ENCODE peak calls at places on chromosome 11, in ten cellular contexts. R is fibroblast of lung; O is right cardiac atrium; H is heart left ventricle; U is BJ; X is choroid plexus epithelial cell; S is lung; T is CD4-positive, CD25-positive, alpha-beta regulatory T cell; V is mucosa of descending colon; N is fibroblast of pulmonary artery. D is an unnamed sample.

GRCh38 chr11:68206211-68206610 is 6.9 kb downstream of the KMT5B start:
- DNase-seq in R (peak; percentile 46), O (no peak), H (no peak), U (no peak), X (peak; percentile 82), S (no peak), T (no peak), V (no peak), N (peak; percentile 79), D (peak; percentile 35)

GRCh38 chr11:28729339-28729738 is 621.2 kb downstream of the METTL15 start:
- DNase-seq in R (no peak), O (no peak), H (no peak), U (no peak), X (no peak), S (no peak), T (no peak), V (no peak), N (no peak), D (no peak)

GRCh38 chr11:105000797-105001196 is 22.2 kb downstream of the CASP5 start:
- DNase-seq in R (no peak), O (no peak), H (no peak), U (no peak), X (no peak), S (no peak), T (peak; percentile 11), V (no peak), N (no peak), D (no peak)

GRCh38 chr11:101909087-101909486 is 5.7 kb upstream of the CEP126 start:
- DNase-seq in R (no peak), O (no peak), H (no peak), U (no peak), X (no peak), S (no peak), T (no peak), V (no peak), N (no peak), D (no peak)

GRCh38 chr11:78564889-78565467 is 9.7 kb downstream of the NARS2 start:
- DNase-seq in R (no peak), O (no peak), H (no peak), U (no peak), X (peak; percentile 24), S (no peak), T (no peak), V (no peak), N (peak; percentile 18), D (no peak)

GRCh38 chr11:1652026-1652425 is 22.5 kb downstream of the KRTAP5-5 start:
- DNase-seq in R (no peak), O (no peak), H (peak; percentile 12), U (no peak), X (no peak), S (no peak), T (no peak), V (peak; percentile 35), N (no peak), D (no peak)

GRCh38 chr11:103744496-103745153 is 291.8 kb upstream of the DDI1 start:
- DNase-seq in R (peak; percentile 25), O (no peak), H (no peak), U (no peak), X (no peak), S (no peak), T (no peak), V (no peak), N (no peak), D (no peak)

GRCh38 chr11:72652871-72653615 is 21.2 kb downstream of the PDE2A start:
- DNase-seq in R (no peak), O (no peak), H (no peak), U (no peak), X (no peak), S (no peak), T (no peak), V (no peak), N (no peak), D (no peak)

GRCh38 chr11:62552931-62553838 is 6.6 kb upstream of the AHNAK start:
- DNase-seq in R (peak; percentile 98), O (peak; percentile 87), H (peak; percentile 79), U (peak; percentile 90), X (peak; percentile 93), S (peak; percentile 87), T (peak; percentile 59), V (peak; percentile 93), N (peak; percentile 94), D (peak; percentile 94)
- H3K4me3 ChIP-seq in R (peak overlapping the region; percentile 60), O (no peak overlapping the region), H (peak overlapping the region; percentile 15), U (peak overlapping the region; percentile 28), X (peak overlapping the region; percentile 39), S (no peak overlapping the region), T (peak overlapping the region; percentile 70), V (peak overlapping the region; percentile 3), N (peak overlapping the region; percentile 38), D (peak overlapping the region; percentile 40)

GRCh38 chr11:31802609-31802989 is 8.5 kb downstream of the PAX6 start:
- DNase-seq in R (no peak), O (no peak), H (peak; percentile 12), U (no peak), X (no peak), S (no peak), T (no peak), V (no peak), N (no peak), D (no peak)

GRCh38 chr11:31802990-31803812 is 7.9 kb downstream of the PAX6 start:
- DNase-seq in R (peak; percentile 66), O (no peak), H (peak; percentile 8), U (no peak), X (no peak), S (no peak), T (no peak), V (no peak), N (no peak), D (no peak)

GRCh38 chr11:31804439-31805036 is 6.6 kb downstream of the PAX6 start:
- DNase-seq in R (peak; percentile 53), O (no peak), H (peak; percentile 14), U (no peak), X (no peak), S (no peak), T (no peak), V (no peak), N (no peak), D (no peak)

GRCh38 chr11:31805037-31805628 is 6.0 kb downstream of the PAX6 start:
- DNase-seq in R (peak; percentile 52), O (no peak), H (no peak), U (no peak), X (no peak), S (no peak), T (no peak), V (no peak), N (no peak), D (no peak)

DNA sequence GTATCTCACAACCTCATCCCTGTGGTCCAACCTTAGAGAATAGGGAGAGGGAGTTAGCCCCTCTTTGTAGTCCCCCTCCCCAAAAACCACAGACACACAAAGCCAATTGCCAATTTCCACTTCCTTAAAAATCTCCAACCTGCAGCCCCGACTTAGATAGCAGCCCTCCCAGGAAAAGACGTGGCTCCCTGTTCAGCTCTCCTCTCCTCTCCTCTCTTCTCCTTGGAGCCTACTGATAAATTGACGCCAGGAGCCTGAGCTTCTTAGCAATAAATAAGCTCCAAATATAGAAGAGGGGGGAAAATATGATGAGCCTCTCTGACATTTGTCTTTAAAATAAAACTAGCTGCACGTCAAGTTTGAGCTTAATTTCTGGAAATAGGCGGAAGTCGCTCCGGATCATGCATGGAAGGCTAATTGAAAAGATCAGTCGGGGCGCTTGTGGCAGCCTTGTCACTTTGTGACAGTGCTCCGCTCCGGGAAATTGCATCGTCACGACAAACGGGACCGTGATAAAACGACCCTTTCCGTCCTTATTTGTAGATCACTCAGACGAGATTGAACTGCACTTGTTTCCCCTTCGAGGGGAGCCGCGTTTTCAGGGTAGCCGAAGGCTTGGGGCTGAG is 7.2 kb downstream of the PAX6 start:
- DNase-seq in R (peak; percentile 46), O (no peak), H (no peak), U (no peak), X (no peak), S (no peak), T (no peak), V (no peak), N (no peak), D (no peak)
- H3K4me3 ChIP-seq in R (no peak overlapping the region), O (no peak overlapping the region), H (peak overlapping the region; percentile 4), U (no peak overlapping the region), X (no peak overlapping the region), S (no peak overlapping the region), T (no peak overlapping the region), V (no peak overlapping the region), N (no peak overlapping the region), D (no peak overlapping the region)

GRCh38 chr11:123576501-123576900 is 77.9 kb downstream of the SCN3B start:
- DNase-seq in R (no peak), O (no peak), H (no peak), U (no peak), X (no peak), S (no peak), T (no peak), V (no peak), N (no peak), D (no peak)

GRCh38 chr11:123570939-123571590 is 83.4 kb downstream of the SCN3B start:
- DNase-seq in R (no peak), O (no peak), H (no peak), U (no peak), X (no peak), S (no peak), T (no peak), V (no peak), N (no peak), D (no peak)

GRCh38 chr11:123576082-123576481 is 78.3 kb downstream of the SCN3B start:
- DNase-seq in R (no peak), O (no peak), H (no peak), U (no peak), X (no peak), S (no peak), T (no peak), V (no peak), N (no peak), D (no peak)

GRCh38 chr11:123575441-123575840 is 79.0 kb downstream of the SCN3B start:
- DNase-seq in R (no peak), O (no peak), H (no peak), U (no peak), X (no peak), S (no peak), T (no peak), V (no peak), N (no peak), D (no peak)

DNA sequence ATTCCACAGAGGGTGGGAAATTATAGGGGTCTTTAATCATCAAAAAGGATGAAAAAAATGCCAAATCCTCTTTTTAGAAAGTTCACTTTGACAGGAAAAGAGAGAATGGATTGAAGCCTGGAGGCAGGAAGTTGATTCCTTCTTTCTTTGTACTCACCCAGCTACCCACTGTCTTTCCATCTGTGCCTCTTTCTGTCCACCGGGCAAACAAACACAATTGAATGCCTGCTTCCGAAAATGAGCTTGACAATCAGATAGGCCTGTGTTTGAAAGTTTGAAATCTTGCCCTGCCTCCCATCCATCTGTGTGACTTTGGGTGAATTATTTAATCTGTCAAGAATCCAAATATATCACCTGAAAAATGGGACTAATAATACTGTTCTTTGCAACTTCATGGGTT is 81.1 kb downstream of the SCN3B start:
- DNase-seq in R (no peak), O (no peak), H (no peak), U (no peak), X (no peak), S (no peak), T (no peak), V (no peak), N (no peak), D (no peak)
- H3K4me3 ChIP-seq in R (no peak overlapping the region), O (no peak overlapping the region), H (no peak overlapping the region), U (no peak overlapping the region), X (no peak overlapping the region), S (no peak overlapping the region), T (no peak overlapping the region), V (no peak overlapping the region), N (no peak overlapping the region), D (no peak overlapping the region)

DNA sequence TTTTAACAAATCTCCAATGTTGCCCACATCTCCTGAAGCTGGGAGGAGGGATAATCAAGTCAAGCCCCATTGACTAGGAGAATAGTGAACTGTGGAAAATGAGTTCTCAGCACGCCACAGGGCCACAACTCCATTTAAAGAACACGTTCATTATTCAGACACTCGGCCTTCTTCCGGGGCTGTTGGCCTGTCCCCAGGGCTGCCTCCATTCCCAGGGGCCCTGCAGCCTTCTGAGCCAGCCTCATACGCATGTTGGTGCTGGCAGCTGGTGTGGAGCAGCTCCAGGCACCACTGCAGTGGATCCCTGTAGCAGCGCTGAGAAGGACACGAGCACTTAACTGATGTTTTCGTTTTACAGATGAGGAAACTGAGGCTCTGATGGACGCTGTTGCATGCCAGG is 87.5 kb upstream of the RCN1 start:
- DNase-seq in R (no peak), O (no peak), H (no peak), U (no peak), X (no peak), S (no peak), T (no peak), V (no peak), N (no peak), D (no peak)
- H3K4me3 ChIP-seq in R (no peak overlapping the region), O (no peak overlapping the region), H (no peak overlapping the region), U (no peak overlapping the region), X (no peak overlapping the region), S (no peak overlapping the region), T (no peak overlapping the region), V (no peak overlapping the region), N (no peak overlapping the region), D (no peak overlapping the region)